ENCODE peak calls at places on chromosomes 4 and X, in seven cellular contexts. W, P, O, G, H, X and M are unnamed samples.

GRCh38 chr4:36310793-36311192 is 29.4 kb downstream of the DTHD1 start:
- DNase-seq in G (peak; percentile 66), H (no peak), X (no peak), P (peak; percentile 40), W (no peak), O (no peak), M (no peak)

GRCh38 chr4:56410247-56410646 is 23.0 kb upstream of the AASDH start:
- DNase-seq in W (peak; percentile 96), H (peak; percentile 98), G (no peak), O (peak; percentile 60), P (no peak), X (peak; percentile 99), M (peak; percentile 98)

GRCh38 chrX:132775230-132775823 is 183.1 kb downstream of the HS6ST2 start:
- DNase-seq in O (no peak), H (no peak), P (no peak), G (no peak), X (no peak), W (no peak), M (no peak)

GRCh38 chr4:155967098-155967497 is 13.4 kb upstream of the CTSO start:
- DNase-seq in P (no peak), W (no peak), G (no peak), X (peak; percentile 20), O (no peak), H (peak; percentile 30), M (no peak)

GRCh38 chrX:11759461-11760311 is 1.6 kb downstream of the MSL3 start:
- DNase-seq in X (peak; percentile 95), P (peak; percentile 89), G (peak; percentile 93), H (peak; percentile 93), O (peak; percentile 85), W (peak; percentile 75), M (peak; percentile 93)

GRCh38 chrX:84188320-84188834 is 378 bp upstream of the RPS6KA6 start:
- DNase-seq in P (peak; percentile 27), O (peak; percentile 53), W (no peak), G (no peak), X (peak; percentile 39), H (peak; percentile 40), M (peak; percentile 58)

GRCh38 chr4:138522366-138522765 is 280.2 kb upstream of the SLC7A11 start:
- DNase-seq in W (no peak), G (peak; percentile 24), H (peak; percentile 52), P (no peak), X (peak; percentile 61), O (no peak), M (peak; percentile 51)

GRCh38 chr4:138404801-138405200 is 162.7 kb upstream of the SLC7A11 start:
- DNase-seq in O (no peak), W (no peak), X (no peak), G (no peak), P (no peak), H (no peak), M (no peak)

GRCh38 chrX:142156567-142156966 is 48.5 kb downstream of the MAGEC2 start:
- DNase-seq in X (no peak), P (no peak), W (no peak), H (no peak), G (no peak), O (no peak), M (no peak)

GRCh38 chr4:54513741-54514140 is 144.0 kb upstream of the KIT start:
- DNase-seq in X (no peak), H (no peak), P (no peak), W (no peak), O (no peak), G (no peak), M (no peak)

GRCh38 chr4:128979934-128980333 is 113.4 kb downstream of the SCLT1 start:
- DNase-seq in P (no peak), X (peak; percentile 88), G (no peak), W (peak; percentile 62), H (peak; percentile 93), O (no peak), M (peak; percentile 86)

GRCh38 chr4:183362916-183363542 is 40.8 kb upstream of the CLDN24 start:
- DNase-seq in G (no peak), P (no peak), W (no peak), H (peak; percentile 16), O (no peak), X (no peak), M (peak; percentile 53)

GRCh38 chrX:150203249-150203647 is 159.9 kb upstream of the MAMLD1 start:
- DNase-seq in H (no peak), G (peak; percentile 3), O (no peak), P (no peak), W (no peak), X (no peak), M (no peak)

GRCh38 chrX:9122504-9123245 is 88.7 kb upstream of the FAM9B start:
- DNase-seq in P (no peak), O (no peak), G (no peak), H (no peak), W (no peak), X (peak; percentile 31), M (no peak)

GRCh38 chrX:154019633-154020499 is at the start of gene IRAK1:
- DNase-seq in P (peak; percentile 41), O (peak; percentile 51), W (no peak), H (peak; percentile 43), X (peak; percentile 47), G (peak; percentile 69), M (peak; percentile 60)
- TF ChIP-seq CTCF in P (no peak), O (no peak), W (no peak), H (no peak), X (no peak), G (peak; percentile 5), M (no peak)

GRCh38 chrX:155997436-155997835 is at the start of gene IL9R:
- DNase-seq in X (no peak), W (no peak), H (no peak), G (peak; percentile 48), O (no peak), P (no peak), M (no peak)
- H3K4me3 ChIP-seq in X (no peak within 1 kb of the TSS), W (no peak within 1 kb of the TSS), H (no peak within 1 kb of the TSS), G (no peak within 1 kb of the TSS), O (no peak within 1 kb of the TSS), P (no peak within 1 kb of the TSS), M (no peak within 1 kb of the TSS)

GRCh38 chr4:163249042-163249441 is 82.4 kb upstream of the NAF1 start:
- DNase-seq in H (no peak), X (no peak), G (no peak), P (no peak), O (no peak), W (no peak), M (no peak)
- TF ChIP-seq CTCF in H (no peak), X (no peak), G (no peak), P (no peak), O (no peak), W (no peak), M (no peak)

DNA sequence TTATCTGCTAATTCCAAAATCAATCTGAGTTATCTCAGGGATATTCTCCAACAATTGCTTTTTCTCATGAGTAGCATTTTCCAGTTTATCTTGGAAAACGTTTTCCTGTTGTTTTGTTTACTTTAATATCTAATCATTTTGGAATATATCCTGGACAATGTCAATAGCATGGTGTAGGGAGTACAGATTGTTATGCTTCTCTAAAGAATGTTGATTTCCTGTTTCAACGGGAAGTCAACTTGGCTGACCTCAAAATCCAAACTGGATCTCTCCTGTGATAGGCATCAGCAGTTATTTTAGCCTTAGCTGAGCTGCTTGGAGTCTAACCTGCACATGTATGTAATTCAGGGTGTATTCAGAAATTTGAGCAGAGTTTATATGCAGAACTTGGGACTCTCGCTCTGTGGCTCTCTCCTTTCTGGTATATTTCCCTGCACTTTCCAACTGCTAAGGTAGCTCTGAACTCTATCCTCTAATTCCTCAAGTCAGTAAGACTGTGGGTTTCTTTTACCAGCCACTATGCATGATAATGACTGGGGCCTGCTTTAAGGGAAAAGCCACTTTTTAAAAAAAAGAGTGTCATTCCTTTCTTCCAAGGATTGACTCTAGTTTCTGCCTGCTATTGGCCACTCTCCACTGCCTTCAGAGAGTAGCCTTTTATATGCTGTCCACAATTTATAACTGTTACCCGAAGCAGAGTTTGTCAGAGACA is 7.7 kb downstream of the PRSS48 start:
- DNase-seq in W (no peak), P (no peak), X (no peak), H (no peak), G (no peak), O (no peak), M (no peak)
- H3K4me3 ChIP-seq in W (no peak overlapping the region), P (no peak overlapping the region), X (no peak overlapping the region), H (no peak overlapping the region), G (no peak overlapping the region), O (no peak overlapping the region), M (no peak overlapping the region)